ENCODE peak calls at places on chromosomes 2 and 18, in nine cellular contexts. One of them, this sample, is unnamed.

GRCh38 chr2:219308142-219309093 is 783 bp downstream of the PTPRN start:
- DNase-seq in GM12891: peak
- DNase-seq in Jurkat, Clone E6-1: peak
- DNase-seq in NCI-H187 treated with DMSO at 0.1 percent for 48 hours: no peak
- DNase-seq in GM03348: peak
- DNase-seq in K562: peak
- DNase-seq in esophagus squamous epithelium: no peak
- DNase-seq in activated naive CD8-positive, alpha-beta T cell treated with anti-CD3 and anti-CD28 coated beads for 36 hours: peak
- DNase-seq in ACHN: peak
- DNase-seq in this sample: peak

GRCh38 chr2:73050011-73050617 is 21.4 kb downstream of the SFXN5 start:
- DNase-seq in GM12891: no peak
- DNase-seq in Jurkat, Clone E6-1: peak
- DNase-seq in NCI-H187 treated with DMSO at 0.1 percent for 48 hours: no peak
- DNase-seq in GM03348: no peak
- DNase-seq in K562: no peak
- DNase-seq in esophagus squamous epithelium: no peak
- DNase-seq in activated naive CD8-positive, alpha-beta T cell treated with anti-CD3 and anti-CD28 coated beads for 36 hours: no peak
- DNase-seq in ACHN: no peak
- DNase-seq in this sample: no peak

GRCh38 chr2:72911256-72911655 is 6.1 kb upstream of the EMX1 start:
- DNase-seq in GM12891: no peak
- DNase-seq in Jurkat, Clone E6-1: no peak
- DNase-seq in NCI-H187 treated with DMSO at 0.1 percent for 48 hours: no peak
- DNase-seq in GM03348: no peak
- DNase-seq in K562: no peak
- DNase-seq in esophagus squamous epithelium: no peak
- DNase-seq in activated naive CD8-positive, alpha-beta T cell treated with anti-CD3 and anti-CD28 coated beads for 36 hours: no peak
- DNase-seq in ACHN: peak
- DNase-seq in this sample: no peak

GRCh38 chr2:709138-709779 is 32.1 kb upstream of the TMEM18 start:
- DNase-seq in GM12891: no peak
- DNase-seq in Jurkat, Clone E6-1: no peak
- DNase-seq in NCI-H187 treated with DMSO at 0.1 percent for 48 hours: no peak
- DNase-seq in GM03348: no peak
- DNase-seq in K562: no peak
- DNase-seq in esophagus squamous epithelium: no peak
- DNase-seq in activated naive CD8-positive, alpha-beta T cell treated with anti-CD3 and anti-CD28 coated beads for 36 hours: no peak
- DNase-seq in ACHN: no peak
- DNase-seq in this sample: no peak

GRCh38 chr2:191167766-191168165 is 17.0 kb upstream of the STAT4 start:
- DNase-seq in GM12891: no peak
- DNase-seq in Jurkat, Clone E6-1: no peak
- DNase-seq in NCI-H187 treated with DMSO at 0.1 percent for 48 hours: no peak
- DNase-seq in GM03348: peak
- DNase-seq in K562: no peak
- DNase-seq in esophagus squamous epithelium: no peak
- DNase-seq in activated naive CD8-positive, alpha-beta T cell treated with anti-CD3 and anti-CD28 coated beads for 36 hours: no peak
- DNase-seq in ACHN: no peak
- DNase-seq in this sample: no peak

GRCh38 chr2:241010531-241011295 is 12.3 kb downstream of the SNED1 start:
- DNase-seq in GM12891: no peak
- DNase-seq in Jurkat, Clone E6-1: no peak
- DNase-seq in NCI-H187 treated with DMSO at 0.1 percent for 48 hours: no peak
- DNase-seq in GM03348: no peak
- DNase-seq in K562: no peak
- DNase-seq in esophagus squamous epithelium: no peak
- DNase-seq in activated naive CD8-positive, alpha-beta T cell treated with anti-CD3 and anti-CD28 coated beads for 36 hours: no peak
- DNase-seq in ACHN: no peak
- DNase-seq in this sample: no peak

GRCh38 chr18:42545825-42546224 is 569.7 kb downstream of the RIT2 start:
- DNase-seq in GM12891: no peak
- DNase-seq in Jurkat, Clone E6-1: no peak
- DNase-seq in NCI-H187 treated with DMSO at 0.1 percent for 48 hours: no peak
- DNase-seq in GM03348: peak
- DNase-seq in K562: no peak
- DNase-seq in esophagus squamous epithelium: no peak
- DNase-seq in activated naive CD8-positive, alpha-beta T cell treated with anti-CD3 and anti-CD28 coated beads for 36 hours: no peak
- DNase-seq in ACHN: peak
- DNase-seq in this sample: peak

GRCh38 chr2:98464772-98465310 is 20.2 kb downstream of the INPP4A start:
- DNase-seq in GM12891: no peak
- DNase-seq in Jurkat, Clone E6-1: peak
- DNase-seq in NCI-H187 treated with DMSO at 0.1 percent for 48 hours: no peak
- DNase-seq in GM03348: no peak
- DNase-seq in K562: no peak
- DNase-seq in esophagus squamous epithelium: no peak
- DNase-seq in activated naive CD8-positive, alpha-beta T cell treated with anti-CD3 and anti-CD28 coated beads for 36 hours: no peak
- DNase-seq in ACHN: no peak
- DNase-seq in this sample: no peak

GRCh38 chr2:206481056-206481455 is 37.7 kb downstream of the ADAM23 start:
- DNase-seq in GM12891: no peak
- DNase-seq in Jurkat, Clone E6-1: no peak
- DNase-seq in NCI-H187 treated with DMSO at 0.1 percent for 48 hours: no peak
- DNase-seq in GM03348: no peak
- DNase-seq in K562: no peak
- DNase-seq in esophagus squamous epithelium: no peak
- DNase-seq in activated naive CD8-positive, alpha-beta T cell treated with anti-CD3 and anti-CD28 coated beads for 36 hours: no peak
- DNase-seq in ACHN: no peak
- DNase-seq in this sample: no peak